ENCODE peak calls at places on chromosomes 16 and 17, in five cellular contexts. V is type B pancreatic cell, B is posterior vena cava, J is left ventricle myocardium superior, Q is epithelial cell of prostate. C is an unnamed sample.

GRCh38 chr17:68775969-68776368 is 174.8 kb upstream of the FAM20A start:
- DNase-seq in V (no peak), B (no peak), J (no peak), Q (no peak), C (no peak)

GRCh38 chr17:75832652-75833400 is 11.4 kb downstream of the UNC13D start:
- DNase-seq in V (no peak), B (no peak), J (no peak), Q (no peak), C (peak; percentile 35)

GRCh38 chr16:75086281-75086680 is 30.3 kb downstream of the LDHD start:
- DNase-seq in V (no peak), B (no peak), J (no peak), Q (no peak), C (no peak)

GRCh38 chr16:2691491-2692248 is 9.3 kb downstream of the KCTD5 start:
- DNase-seq in V (peak; percentile 68), B (no peak), J (peak; percentile 78), Q (no peak), C (peak; percentile 83)

GRCh38 chr16:30900588-30900987 is 4.2 kb downstream of the CTF1 start:
- DNase-seq in V (no peak), B (no peak), J (no peak), Q (no peak), C (no peak)

GRCh38 chr17:2449486-2449885 is 48.6 kb upstream of the MNT start:
- DNase-seq in V (no peak), B (no peak), J (no peak), Q (no peak), C (peak; percentile 86)

GRCh38 chr17:79207957-79208356 is 133.3 kb downstream of the ENGASE start:
- DNase-seq in V (no peak), B (no peak), J (no peak), Q (no peak), C (peak; percentile 65)

GRCh38 chr16:78659668-78660217 is 560.3 kb downstream of the WWOX start:
- DNase-seq in V (no peak), B (no peak), J (no peak), Q (no peak), C (no peak)

GRCh38 chr17:59287452-59287851 is 44.0 kb upstream of the YPEL2 start:
- DNase-seq in V (no peak), B (no peak), J (no peak), Q (no peak), C (no peak)

GRCh38 chr17:59611503-59611902 is 8.2 kb upstream of the CLTC start:
- DNase-seq in V (no peak), B (no peak), J (no peak), Q (no peak), C (no peak)

GRCh38 chr17:50359005-50359699 is 13.2 kb downstream of the XYLT2 start:
- DNase-seq in V (no peak), B (no peak), J (no peak), Q (no peak), C (no peak)

C was measured in G401.